ENCODE peak calls at places on chromosome 1, in four cellular contexts. U, P, T and V are unnamed samples.

GRCh38 chr1:193143285-193143684 is 21.5 kb downstream of the CDC73 start:
- DNase-seq in U (no peak), P (no peak), T (no peak), V (no peak)

GRCh38 chr1:27872059-27872801 is at the start of gene THEMIS2:
- DNase-seq in U (peak; percentile 44), P (peak; percentile 46), T (peak; percentile 78), V (peak; percentile 64)

GRCh38 chr1:27513958-27514357 is 24.0 kb upstream of the WASF2 start:
- DNase-seq in U (no peak), P (no peak), T (no peak), V (no peak)

GRCh38 chr1:33060579-33061083 is 20.3 kb upstream of the AZIN2 start:
- DNase-seq in U (no peak), P (no peak), T (peak; percentile 79), V (no peak)

GRCh38 chr1:93839307-93839706 is 39.7 kb downstream of the DNTTIP2 start:
- DNase-seq in U (no peak), P (no peak), T (no peak), V (no peak)

GRCh38 chr1:217776693-217777092 is 145.5 kb downstream of the SPATA17 start:
- DNase-seq in U (no peak), P (no peak), T (no peak), V (no peak)

GRCh38 chr1:36160949-36161485 is 5.1 kb downstream of the MAP7D1 start:
- DNase-seq in U (no peak), P (peak; percentile 63), T (peak; percentile 87), V (peak; percentile 78)

GRCh38 chr1:204196068-204196795 is at the start of gene KISS1:
- DNase-seq in U (no peak), P (no peak), T (no peak), V (no peak)

GRCh38 chr1:66231162-66232077 is 302.5 kb upstream of the SGIP1 start:
- DNase-seq in U (no peak), P (no peak), T (no peak), V (no peak)

GRCh38 chr1:10768552-10768951 is 27.9 kb downstream of the CASZ1 start:
- DNase-seq in U (no peak), P (no peak), T (no peak), V (no peak)

DNA sequence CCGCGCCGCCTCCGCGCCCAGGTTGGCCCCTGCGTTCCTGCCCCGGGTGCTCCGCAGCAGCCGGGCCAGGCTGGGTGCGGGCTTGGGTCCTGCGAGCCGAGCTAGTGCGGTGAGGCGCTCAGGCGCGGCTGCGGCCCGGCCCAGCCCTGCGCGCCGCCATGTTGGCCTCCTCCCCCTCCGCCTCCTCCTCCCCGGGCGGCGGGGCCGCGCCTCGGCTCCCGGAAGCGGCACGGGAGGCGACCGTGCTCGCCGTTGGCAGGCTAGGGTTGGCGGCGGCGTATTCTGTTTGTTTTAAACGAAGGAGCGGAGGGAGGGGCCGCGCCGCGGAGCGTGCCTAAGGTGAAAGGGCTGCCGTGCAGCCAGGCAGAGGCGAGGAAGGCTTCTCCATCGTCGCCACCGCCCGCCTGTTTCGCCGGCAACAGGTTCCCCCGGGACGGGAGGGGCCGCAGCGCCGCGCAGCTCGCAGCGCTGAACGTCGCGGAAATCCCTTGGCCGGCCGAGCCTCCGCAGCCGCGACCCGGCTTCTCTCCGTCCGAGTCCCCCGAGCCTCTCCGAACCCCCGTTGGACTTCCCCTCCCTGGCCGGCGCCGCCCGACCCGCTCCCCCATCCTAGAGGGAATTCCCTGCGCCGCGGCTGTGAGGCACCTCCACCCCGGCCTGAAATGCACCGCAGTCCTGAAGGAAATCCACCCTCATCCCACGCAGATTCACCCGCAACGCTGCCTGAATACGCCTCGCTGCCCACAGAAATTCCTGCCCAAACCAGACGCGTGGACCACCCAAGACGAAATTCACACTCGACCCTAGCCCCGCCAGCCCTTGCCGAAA is at the start of gene USP24:
- DNase-seq in U (peak; percentile 87), P (peak; percentile 65), T (peak; percentile 83), V (peak; percentile 78)
- TF ChIP-seq POLR2A in U (peak; percentile 87), P (peak; percentile 80), T (peak; percentile 70), V (peak; percentile 81)

DNA sequence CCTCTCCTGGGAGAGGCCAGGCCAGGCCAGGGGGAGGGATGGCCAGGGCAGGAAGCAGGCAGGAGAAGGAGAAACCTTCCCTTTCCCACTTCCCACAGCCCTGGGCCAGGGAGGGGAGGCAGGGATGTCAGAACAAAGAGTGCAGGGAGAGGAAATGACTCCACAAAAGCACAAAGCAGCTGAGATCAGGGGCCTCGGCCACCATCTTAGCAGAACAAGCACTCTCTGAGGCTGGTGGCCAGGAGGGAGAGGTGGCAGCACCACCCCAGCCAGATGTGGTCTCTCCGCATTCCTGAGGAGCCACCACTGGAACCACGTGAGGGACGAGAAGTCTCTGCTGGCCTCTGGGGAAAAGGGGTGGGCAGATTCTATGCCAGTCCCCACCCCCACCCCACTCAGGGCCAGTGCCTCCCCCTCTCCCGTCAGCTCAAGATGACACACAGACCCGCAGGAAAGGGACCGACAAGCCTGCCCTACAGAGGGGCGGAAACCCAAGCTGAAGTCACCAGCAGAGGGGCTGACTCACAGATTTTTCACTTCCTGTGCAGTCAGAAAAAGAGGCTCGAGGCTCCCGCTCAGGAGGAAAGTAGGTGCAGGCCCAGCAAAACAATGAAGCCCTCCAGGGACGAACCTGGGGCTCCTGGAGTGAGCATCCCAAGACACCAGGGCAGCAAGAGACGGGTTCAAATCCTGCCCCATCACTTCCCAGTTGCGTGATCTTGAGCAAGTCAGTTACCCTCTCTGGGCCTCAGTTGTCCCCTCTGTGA is 24.1 kb upstream of the ALDH4A1 start:
- DNase-seq in U (no peak), P (peak; percentile 71), T (peak; percentile 84), V (no peak)
- TF ChIP-seq POLR2A in U (no peak), P (no peak), T (no peak), V (no peak)

GRCh38 chr1:226798427-226799411 is 59.6 kb upstream of the ITPKB start:
- DNase-seq in U (no peak), P (no peak), T (no peak), V (no peak)
- TF ChIP-seq POLR2A in U (no peak), P (no peak), T (no peak), V (no peak)

DNA sequence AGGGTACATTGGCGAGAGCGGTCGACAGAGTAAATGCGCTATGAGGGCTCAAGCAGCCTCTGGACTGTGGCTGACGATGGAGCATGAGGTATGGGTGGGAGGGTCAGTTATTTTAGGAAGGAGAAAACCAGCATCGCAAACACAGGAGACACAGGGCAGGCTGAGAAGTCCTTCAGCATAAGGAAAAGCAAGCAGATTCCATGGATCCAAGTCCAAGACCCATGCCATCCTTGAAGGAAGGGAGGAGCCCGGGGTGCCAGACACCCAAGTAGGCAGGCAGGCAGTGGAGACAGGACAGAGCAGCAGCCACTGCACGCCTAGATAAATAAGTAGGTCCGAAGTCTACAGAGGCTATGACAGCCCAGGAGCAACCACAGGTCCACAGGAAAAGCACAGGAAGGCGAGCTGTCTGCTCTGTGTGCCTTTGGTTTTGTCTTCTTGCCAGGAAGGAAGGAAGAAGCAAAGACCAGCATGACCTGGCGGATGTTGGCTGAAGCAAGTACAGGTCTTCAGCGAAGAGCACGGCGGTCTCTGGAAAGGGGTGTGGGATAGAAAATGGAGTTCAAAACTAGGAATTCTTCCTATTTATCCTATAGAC is 76.4 kb upstream of the SLC45A1 start:
- DNase-seq in U (no peak), P (no peak), T (no peak), V (no peak)
- TF ChIP-seq POLR2A in U (no peak), P (no peak), T (no peak), V (no peak)

GRCh38 chr1:169894424-169895145 is 889 bp upstream of the SCYL3 start:
- DNase-seq in U (no peak), P (no peak), T (no peak), V (peak; percentile 16)
- TF ChIP-seq POLR2A in U (no peak), P (no peak), T (no peak), V (peak; percentile 54)

DNA sequence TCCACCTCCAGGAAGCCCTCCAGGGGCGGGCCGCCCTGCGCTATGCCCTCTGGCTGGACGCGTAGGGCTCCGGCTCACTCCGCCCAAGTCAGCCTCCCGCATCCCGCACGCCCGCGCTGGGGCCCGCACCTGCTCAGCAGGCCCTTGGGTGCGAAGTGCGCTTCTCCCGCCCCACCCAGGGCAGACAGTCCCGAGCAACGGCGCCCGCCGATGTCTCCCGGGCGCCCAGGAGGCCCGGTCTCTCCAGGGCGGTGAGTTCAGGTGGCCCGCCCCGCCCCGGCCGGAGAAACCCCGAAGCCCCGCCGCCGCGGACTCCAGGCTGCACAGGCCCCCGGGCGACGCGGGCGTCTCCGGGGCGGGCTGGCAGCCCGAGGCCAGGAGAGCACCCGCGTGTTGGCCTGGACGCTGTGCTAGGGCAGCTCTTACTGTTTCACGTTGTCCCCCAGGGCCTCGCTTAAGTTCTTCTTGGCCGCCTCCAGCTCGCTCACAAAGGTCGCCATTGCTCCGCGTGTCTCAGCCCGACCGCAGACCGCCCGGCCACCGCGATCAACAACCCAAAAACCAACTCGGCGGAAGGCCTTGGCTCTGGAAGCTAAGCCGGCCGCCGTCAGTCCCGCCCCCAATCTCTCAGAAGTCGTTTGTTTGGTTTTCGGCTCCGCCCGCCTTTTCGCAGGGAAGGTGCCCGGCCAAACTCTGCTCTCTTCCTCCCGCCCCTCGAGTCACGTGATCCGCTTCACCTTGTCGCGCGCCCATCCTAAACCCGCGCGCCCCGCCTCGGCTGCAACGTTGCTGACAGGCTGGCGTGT is at the start of gene TADA1:
- DNase-seq in U (peak; percentile 99), P (peak; percentile 99), T (peak; percentile 99), V (peak; percentile 97)
- TF ChIP-seq POLR2A in U (peak; percentile 67), P (peak; percentile 65), T (peak; percentile 40), V (peak; percentile 22)

GRCh38 chr1:65066379-65066765 is 81.6 kb upstream of the AK4 start:
- DNase-seq in U (no peak), P (no peak), T (no peak), V (no peak)
- TF ChIP-seq POLR2A in U (no peak), P (no peak), T (no peak), V (no peak)